ENCODE peak calls at places on chromosomes 12 and 14, in nine cellular contexts. Z is IMR-90; F is GM03348; X is HepG2; B is activated naive CD4-positive, alpha-beta T cell treated with anti-CD3 and anti-CD28 coated beads, Interleukin-2, amount 50 U/mL, for 16 hours; S is NCI-H146; H is COR-L47; W is activated CD8-positive, alpha-beta T cell treated with anti-CD3 and anti-CD28 coated beads, Interleukin-2, amount 10 ng/mL, durations not matched to agents 7 days and 5 days; U is kidney glomerular epithelial cell. G is an unnamed sample.

GRCh38 chr12:121611306-121611705 is 15.0 kb upstream of the ORAI1 start:
- DNase-seq in X (no peak), W (no peak), S (peak), F (no peak), B (peak), H (no peak), U (no peak), Z (no peak), G (no peak)

GRCh38 chr12:125329239-125330238 is 264.3 kb downstream of the AACS start:
- DNase-seq in Z (no peak), F (no peak), W (no peak), S (no peak), U (no peak), X (no peak), H (no peak), B (no peak), G (no peak)

GRCh38 chr14:60317609-60318008 is 68.6 kb downstream of the PPM1A start:
- DNase-seq in Z (no peak), X (no peak), H (peak), S (peak), U (no peak), B (no peak), F (no peak), W (no peak), G (no peak)

GRCh38 chr12:126202138-126202537 is 1136.9 kb downstream of the AACS start:
- DNase-seq in U (no peak), F (no peak), Z (no peak), B (no peak), X (no peak), S (no peak), H (no peak), W (no peak), G (no peak)

GRCh38 chr12:34097213-34097612 is 74.9 kb downstream of the ALG10 start:
- DNase-seq in F (no peak), Z (no peak), S (no peak), W (no peak), X (no peak), H (no peak), B (no peak), U (no peak), G (no peak)

GRCh38 chr14:29846339-29847129 is 81.1 kb downstream of the PRKD1 start:
- DNase-seq in B (no peak), U (peak), X (no peak), W (no peak), H (no peak), Z (peak), F (no peak), S (peak), G (peak)

GRCh38 chr12:119229837-119230236 is 51.1 kb downstream of the HSPB8 start:
- DNase-seq in H (no peak), U (no peak), B (no peak), F (peak), W (no peak), S (peak), X (peak), Z (peak), G (peak)

GRCh38 chr12:52581481-52581880 is 7.8 kb upstream of the KRT74 start:
- DNase-seq in B (no peak), F (peak), W (no peak), Z (peak), H (peak), S (no peak), X (no peak), U (peak), G (no peak)

GRCh38 chr14:20836668-20837338 is 34.2 kb upstream of the RNASE1 start:
- DNase-seq in X (peak), B (no peak), S (no peak), F (peak), H (no peak), W (no peak), U (peak), Z (peak), G (no peak)

GRCh38 chr14:31286456-31287293 is 79.1 kb upstream of the HECTD1 start:
- DNase-seq in S (no peak), U (no peak), X (peak), W (peak), B (peak), Z (no peak), F (no peak), H (no peak), G (peak)

GRCh38 chr12:52164624-52165023 is 27.2 kb downstream of the KRT80 start:
- DNase-seq in Z (peak), H (peak), W (no peak), U (no peak), X (peak), F (no peak), B (no peak), S (no peak), G (peak)

GRCh38 chr12:116442304-116442703 is 116.9 kb upstream of the MAP1LC3B2 start:
- DNase-seq in S (no peak), Z (no peak), W (no peak), X (no peak), H (no peak), B (no peak), U (no peak), F (no peak), G (no peak)

GRCh38 chr12:14629832-14630688 is 62.4 kb upstream of the PLBD1 start:
- DNase-seq in Z (peak), S (peak), H (peak), W (peak), B (peak), X (peak), U (peak), F (peak), G (peak)

GRCh38 chr12:92140919-92141536 is 4.6 kb downstream of the BTG1 start:
- DNase-seq in H (no peak), X (no peak), B (no peak), Z (no peak), W (no peak), S (no peak), U (no peak), F (no peak), G (peak)

GRCh38 chr12:23004473-23005020 is 379.6 kb downstream of the ETNK1 start:
- DNase-seq in Z (no peak), X (peak), B (no peak), H (no peak), F (no peak), U (no peak), S (no peak), W (no peak), G (no peak)

GRCh38 chr14:59126714-59127436 is 61.6 kb upstream of the DAAM1 start:
- DNase-seq in H (peak), B (no peak), Z (peak), S (peak), W (peak), U (peak), F (peak), X (peak), G (peak)

GRCh38 chr14:35399083-35399807 is 5.3 kb downstream of the NFKBIA start:
- DNase-seq in Z (no peak), U (no peak), F (no peak), H (no peak), X (no peak), W (no peak), B (no peak), S (no peak), G (no peak)

GRCh38 chr12:2672863-2673262 is 121.9 kb upstream of the FKBP4 start:
- DNase-seq in F (no peak), X (no peak), W (no peak), S (no peak), Z (no peak), B (no peak), U (no peak), H (no peak), G (no peak)

GRCh38 chr14:63770187-63770807 is 42.4 kb upstream of the SGPP1 start:
- DNase-seq in U (peak), S (no peak), F (peak), B (peak), H (no peak), X (peak), W (peak), Z (peak), G (peak)

GRCh38 chr12:88416786-88417185 is 163.5 kb downstream of the KITLG start:
- DNase-seq in H (no peak), B (no peak), X (no peak), W (no peak), U (no peak), F (no peak), S (no peak), Z (no peak), G (peak)

GRCh38 chr12:105725054-105725453 is 394.6 kb downstream of the C12orf75 start:
- DNase-seq in S (no peak), X (no peak), W (no peak), F (peak), H (no peak), Z (no peak), U (no peak), B (no peak), G (no peak)

GRCh38 chr14:103313704-103314103 is 20.3 kb upstream of the EIF5 start:
- DNase-seq in X (no peak), S (no peak), W (no peak), B (no peak), U (no peak), H (no peak), Z (no peak), F (no peak), G (no peak)

GRCh38 chr14:33315721-33316120 is 377.0 kb downstream of the NPAS3 start:
- DNase-seq in S (no peak), U (no peak), B (no peak), W (no peak), X (no peak), F (no peak), Z (no peak), H (no peak), G (no peak)

GRCh38 chr12:99157946-99158345 is 489.6 kb upstream of the GARIN6 start:
- DNase-seq in F (no peak), H (no peak), B (no peak), S (no peak), Z (no peak), X (no peak), W (no peak), U (peak), G (no peak)

GRCh38 chr12:10136637-10137205 is 6.7 kb upstream of the CLEC7A start:
- DNase-seq in S (no peak), X (peak), W (no peak), U (no peak), Z (no peak), F (no peak), H (no peak), B (no peak), G (no peak)